ENCODE peak calls at places on chromosomes 1 and 21, in nine cellular contexts. One of them, this sample, is unnamed. For H3K27me3, the result is how much of the 10 kb centered on the place peaks cover.

GRCh38 chr1:32786856-32787255 is 30.3 kb downstream of the YARS1 start:
- ATAC-seq in foreskin keratinocyte: no peak
- ATAC-seq in DND-41: peak
- ATAC-seq in left lung: no peak
- ATAC-seq in heart right ventricle: no peak
- ATAC-seq in heart left ventricle: no peak
- ATAC-seq in psoas muscle: no peak
- ATAC-seq in HepG2: no peak
- ATAC-seq in PC-3: no peak
- ATAC-seq in this sample: no peak

GRCh38 chr1:43954036-43954435 is 7.3 kb downstream of the IPO13 start:
- ATAC-seq in left lung: no peak
- ATAC-seq in psoas muscle: no peak
- ATAC-seq in heart right ventricle: no peak
- ATAC-seq in DND-41: no peak
- ATAC-seq in foreskin keratinocyte: no peak
- ATAC-seq in heart left ventricle: no peak
- ATAC-seq in PC-3: no peak
- ATAC-seq in HepG2: no peak
- ATAC-seq in this sample: no peak

GRCh38 chr1:186144505-186144904 is 230.5 kb downstream of the TPR start:
- ATAC-seq in heart left ventricle: no peak
- ATAC-seq in foreskin keratinocyte: no peak
- ATAC-seq in left lung: no peak
- ATAC-seq in HepG2: no peak
- ATAC-seq in psoas muscle: no peak
- ATAC-seq in heart right ventricle: no peak
- ATAC-seq in PC-3: no peak
- ATAC-seq in DND-41: no peak
- ATAC-seq in this sample: no peak

GRCh38 chr1:42430751-42431150 is 25.1 kb downstream of the ZMYND12 start:
- ATAC-seq in psoas muscle: no peak
- ATAC-seq in heart right ventricle: no peak
- ATAC-seq in foreskin keratinocyte: no peak
- ATAC-seq in PC-3: no peak
- ATAC-seq in left lung: no peak
- ATAC-seq in HepG2: no peak
- ATAC-seq in heart left ventricle: no peak
- ATAC-seq in DND-41: no peak
- ATAC-seq in this sample: no peak

GRCh38 chr1:21511579-21512522 is 2.6 kb downstream of the ALPL start:
- ATAC-seq in heart left ventricle: peak
- ATAC-seq in heart right ventricle: peak
- ATAC-seq in DND-41: no peak
- ATAC-seq in foreskin keratinocyte: no peak
- ATAC-seq in HepG2: no peak
- ATAC-seq in psoas muscle: peak
- ATAC-seq in PC-3: no peak
- ATAC-seq in left lung: peak
- ATAC-seq in this sample: peak

GRCh38 chr1:156106624-156107488 is 7.7 kb upstream of the LMNA start:
- ATAC-seq in HepG2: peak
- ATAC-seq in foreskin keratinocyte: no peak
- ATAC-seq in heart right ventricle: peak
- ATAC-seq in heart left ventricle: peak
- ATAC-seq in DND-41: no peak
- ATAC-seq in psoas muscle: peak
- ATAC-seq in left lung: peak
- ATAC-seq in PC-3: peak
- ATAC-seq in this sample: no peak

GRCh38 chr1:165239873-165240272 is 116.6 kb downstream of the LMX1A start:
- ATAC-seq in PC-3: no peak
- ATAC-seq in heart left ventricle: no peak
- ATAC-seq in heart right ventricle: no peak
- ATAC-seq in DND-41: no peak
- ATAC-seq in foreskin keratinocyte: no peak
- ATAC-seq in psoas muscle: peak
- ATAC-seq in left lung: no peak
- ATAC-seq in HepG2: no peak
- ATAC-seq in this sample: no peak

GRCh38 chr1:174445817-174446216 is 1.9 kb upstream of the GPR52 start:
- ATAC-seq in psoas muscle: no peak
- ATAC-seq in left lung: no peak
- ATAC-seq in foreskin keratinocyte: peak
- ATAC-seq in heart left ventricle: peak
- ATAC-seq in HepG2: no peak
- ATAC-seq in PC-3: no peak
- ATAC-seq in DND-41: no peak
- ATAC-seq in heart right ventricle: peak
- ATAC-seq in this sample: no peak

GRCh38 chr21:14454642-14455009 is 71.7 kb upstream of the HSPA13 start:
- ATAC-seq in left lung: no peak
- ATAC-seq in DND-41: no peak
- ATAC-seq in PC-3: no peak
- ATAC-seq in psoas muscle: no peak
- ATAC-seq in HepG2: no peak
- ATAC-seq in foreskin keratinocyte: no peak
- ATAC-seq in heart left ventricle: no peak
- ATAC-seq in heart right ventricle: no peak
- ATAC-seq in this sample: no peak

GRCh38 chr1:54464031-54464476 is 57.9 kb upstream of the SSBP3 start:
- ATAC-seq in heart right ventricle: no peak
- ATAC-seq in psoas muscle: no peak
- ATAC-seq in DND-41: no peak
- ATAC-seq in heart left ventricle: no peak
- ATAC-seq in HepG2: no peak
- ATAC-seq in PC-3: no peak
- ATAC-seq in foreskin keratinocyte: no peak
- ATAC-seq in left lung: no peak
- ATAC-seq in this sample: no peak

GRCh38 chr1:39829791-39830533 is 41.3 kb upstream of the BMP8B start:
- ATAC-seq in psoas muscle: no peak
- ATAC-seq in heart left ventricle: no peak
- ATAC-seq in DND-41: no peak
- ATAC-seq in HepG2: no peak
- ATAC-seq in foreskin keratinocyte: peak
- ATAC-seq in heart right ventricle: no peak
- ATAC-seq in PC-3: peak
- ATAC-seq in left lung: no peak
- ATAC-seq in this sample: no peak

GRCh38 chr1:30197616-30197934 is 525.8 kb downstream of the MATN1 start:
- ATAC-seq in psoas muscle: no peak
- ATAC-seq in DND-41: no peak
- ATAC-seq in PC-3: no peak
- ATAC-seq in HepG2: no peak
- ATAC-seq in heart right ventricle: peak
- ATAC-seq in heart left ventricle: no peak
- ATAC-seq in left lung: peak
- ATAC-seq in foreskin keratinocyte: no peak
- ATAC-seq in this sample: peak

GRCh38 chr1:169163059-169163458 is 56.6 kb downstream of the ATP1B1 start:
- ATAC-seq in PC-3: peak
- ATAC-seq in HepG2: no peak
- ATAC-seq in foreskin keratinocyte: peak
- ATAC-seq in psoas muscle: no peak
- ATAC-seq in heart right ventricle: no peak
- ATAC-seq in heart left ventricle: no peak
- ATAC-seq in DND-41: no peak
- ATAC-seq in left lung: no peak
- ATAC-seq in this sample: no peak

GRCh38 chr1:25971882-25972180 is 26.0 kb downstream of the PAFAH2 start:
- ATAC-seq in psoas muscle: no peak
- ATAC-seq in PC-3: no peak
- ATAC-seq in left lung: no peak
- ATAC-seq in DND-41: peak
- ATAC-seq in foreskin keratinocyte: no peak
- ATAC-seq in heart left ventricle: no peak
- ATAC-seq in HepG2: no peak
- ATAC-seq in heart right ventricle: no peak
- ATAC-seq in this sample: no peak

GRCh38 chr1:64478594-64479248 is 8.8 kb downstream of the CACHD1 start:
- ATAC-seq in heart right ventricle: no peak
- ATAC-seq in psoas muscle: no peak
- ATAC-seq in PC-3: no peak
- ATAC-seq in DND-41: no peak
- ATAC-seq in foreskin keratinocyte: no peak
- ATAC-seq in left lung: no peak
- ATAC-seq in heart left ventricle: no peak
- ATAC-seq in HepG2: no peak
- ATAC-seq in this sample: no peak

GRCh38 chr1:64474133-64474532 is 4.2 kb downstream of the CACHD1 start:
- ATAC-seq in heart left ventricle: no peak
- ATAC-seq in heart right ventricle: no peak
- ATAC-seq in foreskin keratinocyte: no peak
- ATAC-seq in HepG2: no peak
- ATAC-seq in psoas muscle: no peak
- ATAC-seq in PC-3: no peak
- ATAC-seq in DND-41: no peak
- ATAC-seq in left lung: no peak
- ATAC-seq in this sample: no peak

GRCh38 chr1:64473367-64473766 is 3.4 kb downstream of the CACHD1 start:
- ATAC-seq in PC-3: no peak
- ATAC-seq in heart right ventricle: no peak
- ATAC-seq in heart left ventricle: no peak
- ATAC-seq in foreskin keratinocyte: no peak
- ATAC-seq in left lung: no peak
- ATAC-seq in DND-41: no peak
- ATAC-seq in HepG2: no peak
- ATAC-seq in psoas muscle: no peak
- ATAC-seq in this sample: no peak

GRCh38 chr1:64474639-64475038 is 4.7 kb downstream of the CACHD1 start:
- ATAC-seq in foreskin keratinocyte: no peak
- ATAC-seq in heart right ventricle: peak
- ATAC-seq in psoas muscle: peak
- ATAC-seq in left lung: peak
- ATAC-seq in heart left ventricle: peak
- ATAC-seq in HepG2: no peak
- ATAC-seq in DND-41: no peak
- ATAC-seq in PC-3: peak
- ATAC-seq in this sample: no peak

GRCh38 chr1:64476251-64476952 is 6.5 kb downstream of the CACHD1 start:
- ATAC-seq in heart right ventricle: peak
- ATAC-seq in HepG2: no peak
- ATAC-seq in left lung: peak
- ATAC-seq in DND-41: no peak
- ATAC-seq in psoas muscle: peak
- ATAC-seq in heart left ventricle: peak
- ATAC-seq in PC-3: no peak
- ATAC-seq in foreskin keratinocyte: peak
- ATAC-seq in this sample: peak
- H3K27ac ChIP-seq in heart right ventricle: peak
- H3K27ac ChIP-seq in HepG2: no peak
- H3K27ac ChIP-seq in left lung: peak
- H3K27ac ChIP-seq in DND-41: no peak
- H3K27ac ChIP-seq in psoas muscle: peak
- H3K27ac ChIP-seq in heart left ventricle: no peak
- H3K27ac ChIP-seq in PC-3: no peak
- H3K27ac ChIP-seq in foreskin keratinocyte: no peak
- H3K27ac ChIP-seq in this sample: peak

DNA sequence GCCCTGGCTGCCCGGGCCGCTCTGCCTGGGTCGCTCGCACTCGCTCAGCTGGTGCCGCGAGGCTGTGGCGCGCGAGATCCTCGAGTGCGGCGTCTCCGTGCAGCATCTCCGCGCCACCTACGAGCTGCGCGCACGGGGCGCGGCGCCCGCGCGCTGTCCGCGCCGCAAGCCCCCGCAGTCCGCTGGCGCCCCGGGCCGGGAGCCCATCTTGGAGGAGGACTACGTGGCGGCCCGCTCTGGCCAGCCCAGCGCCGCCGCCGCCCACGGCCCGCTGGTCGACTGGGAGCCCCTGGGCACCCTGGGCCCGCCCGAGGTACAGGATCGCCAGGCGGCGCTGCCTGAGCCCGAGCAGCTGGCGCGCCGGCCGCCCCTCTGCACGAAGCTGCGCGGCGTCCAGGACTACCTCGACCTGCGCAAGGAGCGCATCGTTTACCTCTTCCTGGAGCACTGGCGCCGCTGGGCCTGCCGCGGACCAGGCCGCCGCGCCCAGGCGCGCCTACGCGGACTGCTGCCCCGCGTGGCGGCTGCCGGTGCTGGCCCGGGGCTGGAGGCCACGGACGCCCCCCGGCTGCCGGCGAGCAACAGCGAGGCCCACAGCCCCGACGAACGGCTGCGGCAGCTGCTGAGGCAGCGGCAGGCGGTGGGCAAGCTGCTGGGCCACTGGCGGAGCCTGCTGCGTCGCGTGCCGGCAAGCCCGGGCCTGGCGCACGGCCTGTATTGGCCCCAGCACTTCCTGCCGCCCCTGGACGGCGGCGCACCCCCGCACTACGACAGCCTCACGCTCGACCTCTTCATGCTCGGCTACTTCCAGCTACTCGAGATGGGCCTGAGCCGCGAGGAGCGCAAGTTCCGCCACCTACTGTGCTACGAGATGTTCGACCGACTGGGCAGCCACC is 10.9 kb downstream of the TNFRSF25 start:
- ATAC-seq in heart left ventricle: peak
- ATAC-seq in HepG2: no peak
- ATAC-seq in PC-3: peak
- ATAC-seq in heart right ventricle: peak
- ATAC-seq in psoas muscle: no peak
- ATAC-seq in foreskin keratinocyte: peak
- ATAC-seq in left lung: no peak
- ATAC-seq in DND-41: no peak
- ATAC-seq in this sample: no peak
- H3K27me3 ChIP-seq in heart left ventricle: half or more
- H3K27me3 ChIP-seq in HepG2: under half
- H3K27me3 ChIP-seq in PC-3: under half
- H3K27me3 ChIP-seq in heart right ventricle: under half
- H3K27me3 ChIP-seq in psoas muscle: half or more
- H3K27me3 ChIP-seq in foreskin keratinocyte: half or more
- H3K27me3 ChIP-seq in left lung: half or more
- H3K27me3 ChIP-seq in DND-41: under half
- H3K27me3 ChIP-seq in this sample: half or more

GRCh38 chr1:10387611-10388386 is 11.1 kb upstream of the PGD start:
- ATAC-seq in heart right ventricle: peak
- ATAC-seq in left lung: peak
- ATAC-seq in psoas muscle: peak
- ATAC-seq in HepG2: peak
- ATAC-seq in foreskin keratinocyte: peak
- ATAC-seq in PC-3: peak
- ATAC-seq in DND-41: peak
- ATAC-seq in heart left ventricle: peak
- ATAC-seq in this sample: peak
- TF ChIP-seq CTCF in heart right ventricle: peak
- TF ChIP-seq CTCF in left lung: no peak
- TF ChIP-seq CTCF in psoas muscle: no peak
- TF ChIP-seq CTCF in HepG2: no peak
- TF ChIP-seq CTCF in foreskin keratinocyte: peak
- TF ChIP-seq CTCF in PC-3: no peak
- TF ChIP-seq CTCF in DND-41: no peak
- TF ChIP-seq CTCF in heart left ventricle: no peak
- TF ChIP-seq CTCF in this sample: peak

DNA sequence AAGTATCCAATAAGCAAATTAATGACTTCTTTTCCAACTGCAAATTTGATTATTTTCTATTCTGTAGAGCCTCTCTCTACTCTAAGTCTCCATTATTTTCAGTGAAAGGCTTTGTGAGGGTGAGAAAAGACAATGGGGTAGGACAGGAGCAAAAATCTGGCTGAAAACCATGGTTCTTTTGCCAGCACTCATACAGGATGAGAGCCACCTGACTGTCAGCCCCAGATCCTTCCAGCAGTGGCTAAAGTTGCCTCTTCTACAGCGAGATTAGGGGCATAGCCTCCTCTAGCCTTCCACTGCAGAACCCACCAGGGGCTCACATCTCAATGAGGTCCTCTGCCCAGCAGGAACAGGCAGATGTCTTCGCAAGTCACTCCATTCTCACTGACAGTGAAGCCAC is 23.7 kb downstream of the NMNAT2 start:
- ATAC-seq in heart right ventricle: no peak
- ATAC-seq in psoas muscle: no peak
- ATAC-seq in DND-41: no peak
- ATAC-seq in HepG2: no peak
- ATAC-seq in left lung: no peak
- ATAC-seq in heart left ventricle: no peak
- ATAC-seq in PC-3: no peak
- ATAC-seq in foreskin keratinocyte: no peak
- ATAC-seq in this sample: no peak
- H3K27ac ChIP-seq in heart right ventricle: no peak
- H3K27ac ChIP-seq in psoas muscle: no peak
- H3K27ac ChIP-seq in DND-41: no peak
- H3K27ac ChIP-seq in HepG2: no peak
- H3K27ac ChIP-seq in left lung: no peak
- H3K27ac ChIP-seq in heart left ventricle: no peak
- H3K27ac ChIP-seq in PC-3: no peak
- H3K27ac ChIP-seq in foreskin keratinocyte: no peak
- H3K27ac ChIP-seq in this sample: no peak

This sample was measured in gastroesophageal sphincter.